ENCODE peak calls at places on chromosomes 13 and 19, in seven cellular contexts. D is NCI-H748 treated with DMSO at 0.1 percent for 48 hours; B is right atrium auricular region; M is stimulated activated CD4-positive, alpha-beta T cell treated with anti-CD3 and anti-CD28 coated beads, Interleukin-1b, Interleukin-23, amount 100 ng/mL, for 4 hours; U is progenitor cell of endocrine pancreas; C is NCI-H1417; V is myocyte. Z is an unnamed sample.

GRCh38 chr13:75836441-75836840 is 200.3 kb downstream of the LMO7 start:
- DNase-seq in D (no peak), B (no peak), M (no peak), U (no peak), C (no peak), V (no peak), Z (no peak)

GRCh38 chr13:113106666-113107065 is 1.1 kb downstream of the F7 start:
- DNase-seq in D (no peak), B (no peak), M (no peak), U (no peak), C (no peak), V (no peak), Z (no peak)

GRCh38 chr13:50893211-50893852 is 16.3 kb upstream of the RNASEH2B start:
- DNase-seq in D (no peak), B (no peak), M (no peak), U (no peak), C (peak; percentile 53), V (peak; percentile 59), Z (no peak)

GRCh38 chr13:99386911-99387788 is 80.0 kb upstream of the GPR183 start:
- DNase-seq in D (no peak), B (peak; percentile 52), M (peak; percentile 85), U (peak; percentile 24), C (peak; percentile 61), V (peak; percentile 75), Z (no peak)

GRCh38 chr19:40805258-40805868 is 6.4 kb downstream of the EGLN2 start:
- DNase-seq in D (no peak), B (no peak), M (no peak), U (no peak), C (no peak), V (no peak), Z (no peak)

GRCh38 chr13:34413538-34414210 is 528.4 kb upstream of the NBEA start:
- DNase-seq in D (no peak), B (no peak), M (no peak), U (no peak), C (no peak), V (no peak), Z (no peak)

GRCh38 chr13:59112375-59112774 is 1051.4 kb downstream of the DIAPH3 start:
- DNase-seq in D (no peak), B (peak; percentile 67), M (no peak), U (no peak), C (no peak), V (peak; percentile 84), Z (peak; percentile 57)

GRCh38 chr13:48954086-48954485 is 21.6 kb upstream of the FNDC3A start:
- DNase-seq in D (no peak), B (no peak), M (no peak), U (no peak), C (no peak), V (peak; percentile 34), Z (no peak)

GRCh38 chr13:44934724-44935123 is 54.5 kb downstream of the NUFIP1 start:
- DNase-seq in D (no peak), B (no peak), M (no peak), U (no peak), C (no peak), V (peak; percentile 25), Z (no peak)

GRCh38 chr13:25657062-25657588 is 285.4 kb downstream of the ATP8A2 start:
- DNase-seq in D (no peak), B (no peak), M (no peak), U (no peak), C (no peak), V (no peak), Z (no peak)

GRCh38 chr19:35030257-35031071 is at the start of gene SCN1B:
- DNase-seq in D (no peak), B (no peak), M (peak; percentile 60), U (peak; percentile 55), C (peak; percentile 53), V (peak; percentile 74), Z (peak; percentile 80)

GRCh38 chr13:40662866-40663265 is 3.6 kb downstream of the FOXO1 start:
- DNase-seq in D (no peak), B (no peak), M (no peak), U (no peak), C (no peak), V (no peak), Z (no peak)

GRCh38 chr19:4206818-4207484 is 22.4 kb upstream of the EBI3 start:
- DNase-seq in D (no peak), B (no peak), M (no peak), U (no peak), C (peak; percentile 30), V (peak; percentile 44), Z (no peak)

GRCh38 chr19:42284641-42285341 is 15.7 kb downstream of the CIC start:
- DNase-seq in D (peak; percentile 50), B (no peak), M (no peak), U (no peak), C (peak; percentile 61), V (peak; percentile 17), Z (no peak)

GRCh38 chr13:73228546-73228945 is 169.7 kb downstream of the KLF5 start:
- DNase-seq in D (no peak), B (no peak), M (no peak), U (no peak), C (no peak), V (no peak), Z (no peak)

GRCh38 chr13:56736966-56737365 is 403.8 kb upstream of the PRR20A start:
- DNase-seq in D (no peak), B (no peak), M (no peak), U (no peak), C (no peak), V (no peak), Z (no peak)

GRCh38 chr19:44278181-44278690 is 18.6 kb downstream of the ZNF233 start:
- DNase-seq in D (no peak), B (no peak), M (no peak), U (no peak), C (no peak), V (no peak), Z (no peak)

GRCh38 chr19:41225238-41226052 is 6.4 kb downstream of the AXL start:
- DNase-seq in D (no peak), B (peak; percentile 93), M (peak; percentile 29), U (no peak), C (no peak), V (no peak), Z (peak; percentile 15)

GRCh38 chr13:33697936-33698335 is 120.0 kb upstream of the RFC3 start:
- DNase-seq in D (no peak), B (no peak), M (no peak), U (no peak), C (no peak), V (no peak), Z (no peak)

GRCh38 chr13:20828540-20829364 is 55.0 kb upstream of the EEF1AKMT1 start:
- DNase-seq in D (peak; percentile 50), B (no peak), M (peak; percentile 35), U (no peak), C (peak; percentile 49), V (peak; percentile 83), Z (no peak)

GRCh38 chr13:31950121-31950810 is 81.3 kb upstream of the FRY start:
- DNase-seq in D (no peak), B (no peak), M (no peak), U (no peak), C (no peak), V (no peak), Z (no peak)

GRCh38 chr19:52963229-52963760 is 614 bp upstream of the ZNF816 start:
- DNase-seq in D (peak; percentile 33), B (no peak), M (no peak), U (no peak), C (peak; percentile 82), V (no peak), Z (peak; percentile 65)

Z was measured in NCI-H2227 treated with DMSO at 0.1 percent for 48 hours.